ENCODE peak calls at places on chromosomes 5 and 9, in five cellular contexts. U is cardiac fibroblast; I is GM23248; K is CD4-positive, alpha-beta memory T cell; H is stomach. X is an unnamed sample.
A peak's percentile ranks its signal among the peaks of the same experiment; 100 is the strongest.

GRCh38 chr5:132269635-132270344 is 12.3 kb downstream of the PDLIM4 start:
- DNase-seq in U (no peak), I (peak; percentile 15), K (no peak), H (no peak), X (no peak)

GRCh38 chr9:112274600-112274999 is 58.8 kb downstream of the PTBP3 start:
- DNase-seq in U (no peak), I (no peak), K (no peak), H (no peak), X (no peak)

GRCh38 chr9:126618590-126619335 is 5.0 kb downstream of the LMX1B start:
- DNase-seq in U (no peak), I (no peak), K (no peak), H (no peak), X (no peak)

GRCh38 chr5:1910081-1910760 is 27.5 kb upstream of the IRX4 start:
- DNase-seq in U (no peak), I (no peak), K (no peak), H (no peak), X (no peak)

GRCh38 chr9:87810691-87811178 is 71.9 kb upstream of the SPATA31E1 start:
- DNase-seq in U (no peak), I (no peak), K (no peak), H (no peak), X (no peak)

GRCh38 chr9:2559212-2560152 is 62.1 kb upstream of the VLDLR start:
- DNase-seq in U (peak; percentile 98), I (peak; percentile 94), K (no peak), H (peak; percentile 63), X (no peak)

GRCh38 chr5:67095346-67095871 is 101.2 kb downstream of the CD180 start:
- DNase-seq in U (peak; percentile 85), I (peak; percentile 69), K (no peak), H (peak; percentile 63), X (no peak)

GRCh38 chr9:86324308-86324707 is 29.9 kb downstream of the TUT7 start:
- DNase-seq in U (peak; percentile 73), I (peak; percentile 85), K (no peak), H (no peak), X (no peak)

GRCh38 chr5:40356248-40356647 is 323.5 kb upstream of the PTGER4 start:
- DNase-seq in U (no peak), I (no peak), K (no peak), H (no peak), X (no peak)

GRCh38 chr9:128555180-128555721 is 2.9 kb downstream of the SPTAN1 start:
- DNase-seq in U (peak; percentile 76), I (peak; percentile 71), K (no peak), H (no peak), X (no peak)

GRCh38 chr5:69231851-69232250 is 2.8 kb upstream of the CDK7 start:
- DNase-seq in U (no peak), I (peak; percentile 83), K (no peak), H (no peak), X (no peak)

GRCh38 chr9:108743426-108743825 is 112.4 kb downstream of the ACTL7B start:
- DNase-seq in U (no peak), I (no peak), K (no peak), H (no peak), X (no peak)

GRCh38 chr9:127611796-127612790 is at the start of gene STXBP1:
- DNase-seq in U (peak; percentile 88), I (peak; percentile 91), K (peak; percentile 88), H (peak; percentile 91), X (peak; percentile 69)

GRCh38 chr5:1325870-1326546 is 18.9 kb downstream of the CLPTM1L start:
- DNase-seq in U (no peak), I (peak; percentile 49), K (no peak), H (no peak), X (no peak)

GRCh38 chr9:7298123-7298522 is 501.5 kb downstream of the DMAC1 start:
- DNase-seq in U (peak; percentile 15), I (no peak), K (no peak), H (no peak), X (no peak)

GRCh38 chr5:146409081-146409671 is 38.0 kb upstream of the TCERG1 start:
- DNase-seq in U (no peak), I (peak; percentile 59), K (no peak), H (no peak), X (no peak)

GRCh38 chr9:127779136-127779981 is 893 bp upstream of the SH2D3C start:
- DNase-seq in U (peak; percentile 45), I (peak; percentile 35), K (no peak), H (no peak), X (no peak)

GRCh38 chr5:31271567-31271966 is 78.1 kb downstream of the CDH6 start:
- DNase-seq in U (no peak), I (no peak), K (no peak), H (no peak), X (no peak)

GRCh38 chr5:31270396-31270795 is 76.9 kb downstream of the CDH6 start:
- DNase-seq in U (peak; percentile 28), I (peak; percentile 32), K (no peak), H (no peak), X (peak; percentile 28)

GRCh38 chr5:31269259-31269658 is 75.8 kb downstream of the CDH6 start:
- DNase-seq in U (no peak), I (no peak), K (no peak), H (no peak), X (no peak)

GRCh38 chr5:31273631-31274378 is 80.3 kb downstream of the CDH6 start:
- DNase-seq in U (peak; percentile 5), I (no peak), K (no peak), H (no peak), X (no peak)

DNA sequence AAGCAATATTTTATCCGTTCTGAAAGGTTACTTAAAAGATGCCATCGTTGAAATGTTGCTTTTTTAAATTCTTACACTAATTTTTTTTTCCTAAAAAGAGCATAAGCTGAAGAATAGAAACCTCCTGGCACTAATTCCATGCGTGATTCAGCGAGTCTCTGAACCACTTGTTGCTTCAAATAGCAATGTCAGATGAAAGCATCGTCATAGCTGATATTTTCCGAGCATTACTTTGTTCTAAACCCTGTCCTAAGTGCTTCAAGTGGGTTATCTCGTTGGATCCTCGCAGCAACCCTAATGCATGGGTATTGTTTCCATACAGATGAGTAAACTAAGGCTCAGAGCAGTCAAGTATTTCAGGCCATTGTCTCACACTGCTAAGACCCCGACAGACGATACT is 79.7 kb downstream of the CDH6 start:
- DNase-seq in U (no peak), I (no peak), K (no peak), H (no peak), X (no peak)
- H3K4me3 ChIP-seq in U (no peak overlapping the region), I (peak overlapping the region; percentile 75), K (no peak overlapping the region), H (no peak overlapping the region), X (no peak overlapping the region)

GRCh38 chr5:159324097-159324760 is 6.1 kb downstream of the IL12B start:
- DNase-seq in U (peak; percentile 24), I (peak; percentile 88), K (no peak), H (no peak), X (no peak)

GRCh38 chr5:159332800-159333563 is 2.7 kb upstream of the IL12B start:
- DNase-seq in U (no peak), I (no peak), K (no peak), H (no peak), X (no peak)

GRCh38 chr5:159331099-159331973 is 1.0 kb upstream of the IL12B start:
- DNase-seq in U (peak; percentile 54), I (peak; percentile 62), K (peak; percentile 79), H (peak; percentile 68), X (no peak)

GRCh38 chr5:159324986-159325385 is 5.3 kb downstream of the IL12B start:
- DNase-seq in U (no peak), I (no peak), K (no peak), H (no peak), X (no peak)

DNA sequence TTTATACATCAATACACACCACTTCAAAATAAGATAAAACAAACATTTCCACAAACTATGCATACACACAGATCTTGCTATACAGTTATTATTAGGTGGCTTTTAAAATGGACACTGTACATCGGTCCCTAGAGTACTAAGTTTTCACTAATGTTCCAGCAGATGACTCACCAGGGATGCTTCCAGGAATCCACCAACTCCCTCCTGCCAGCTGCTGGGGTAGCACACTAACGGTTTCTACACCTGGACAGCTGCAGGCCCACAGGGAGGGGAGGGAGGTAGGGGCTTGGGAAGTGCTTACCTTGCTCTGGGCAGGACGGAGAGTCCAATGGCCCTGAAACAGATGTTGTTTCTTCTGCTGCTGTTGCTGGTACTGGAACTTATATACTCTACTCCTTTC is at the start of gene IL12B:
- DNase-seq in U (peak; percentile 14), I (peak; percentile 72), K (no peak), H (no peak), X (no peak)
- H3K4me3 ChIP-seq in U (peak within 1 kb of the TSS; percentile 49), I (peak within 1 kb of the TSS; percentile 71), K (no peak within 1 kb of the TSS), H (peak within 1 kb of the TSS; percentile 37), X (peak within 1 kb of the TSS; percentile 41)

GRCh38 chr9:133967024-133967741 is 24.9 kb downstream of the VAV2 start:
- DNase-seq in U (peak; percentile 14), I (no peak), K (no peak), H (no peak), X (no peak)

GRCh38 chr9:133970581-133970900 is 21.6 kb downstream of the VAV2 start:
- DNase-seq in U (no peak), I (no peak), K (no peak), H (no peak), X (no peak)

GRCh38 chr9:133969681-133970580 is 22.2 kb downstream of the VAV2 start:
- DNase-seq in U (no peak), I (no peak), K (no peak), H (no peak), X (no peak)

GRCh38 chr9:133968966-133969617 is 23.0 kb downstream of the VAV2 start:
- DNase-seq in U (no peak), I (no peak), K (no peak), H (no peak), X (no peak)

DNA sequence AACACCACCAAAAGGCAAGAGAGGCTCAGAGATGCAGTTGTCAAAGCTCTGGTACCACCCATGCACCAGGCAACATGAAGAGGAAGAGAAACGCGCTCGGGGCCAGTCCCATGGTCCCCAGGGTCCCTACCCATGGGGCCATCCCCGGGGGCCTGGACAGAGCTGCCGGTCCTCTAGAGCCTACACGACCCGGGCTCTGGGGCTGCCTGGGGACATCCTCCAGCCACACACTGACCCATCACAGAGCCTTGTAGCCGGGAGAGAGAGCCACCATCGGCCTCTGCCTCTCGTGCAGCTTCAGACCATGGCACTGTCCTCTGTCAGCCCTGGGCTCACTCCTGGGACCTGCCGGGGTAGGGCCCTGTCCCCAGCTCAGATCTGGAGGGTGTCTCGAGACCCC is 23.7 kb downstream of the VAV2 start:
- DNase-seq in U (no peak), I (no peak), K (no peak), H (no peak), X (no peak)
- H3K4me3 ChIP-seq in U (no peak overlapping the region), I (no peak overlapping the region), K (no peak overlapping the region), H (no peak overlapping the region), X (no peak overlapping the region)

DNA sequence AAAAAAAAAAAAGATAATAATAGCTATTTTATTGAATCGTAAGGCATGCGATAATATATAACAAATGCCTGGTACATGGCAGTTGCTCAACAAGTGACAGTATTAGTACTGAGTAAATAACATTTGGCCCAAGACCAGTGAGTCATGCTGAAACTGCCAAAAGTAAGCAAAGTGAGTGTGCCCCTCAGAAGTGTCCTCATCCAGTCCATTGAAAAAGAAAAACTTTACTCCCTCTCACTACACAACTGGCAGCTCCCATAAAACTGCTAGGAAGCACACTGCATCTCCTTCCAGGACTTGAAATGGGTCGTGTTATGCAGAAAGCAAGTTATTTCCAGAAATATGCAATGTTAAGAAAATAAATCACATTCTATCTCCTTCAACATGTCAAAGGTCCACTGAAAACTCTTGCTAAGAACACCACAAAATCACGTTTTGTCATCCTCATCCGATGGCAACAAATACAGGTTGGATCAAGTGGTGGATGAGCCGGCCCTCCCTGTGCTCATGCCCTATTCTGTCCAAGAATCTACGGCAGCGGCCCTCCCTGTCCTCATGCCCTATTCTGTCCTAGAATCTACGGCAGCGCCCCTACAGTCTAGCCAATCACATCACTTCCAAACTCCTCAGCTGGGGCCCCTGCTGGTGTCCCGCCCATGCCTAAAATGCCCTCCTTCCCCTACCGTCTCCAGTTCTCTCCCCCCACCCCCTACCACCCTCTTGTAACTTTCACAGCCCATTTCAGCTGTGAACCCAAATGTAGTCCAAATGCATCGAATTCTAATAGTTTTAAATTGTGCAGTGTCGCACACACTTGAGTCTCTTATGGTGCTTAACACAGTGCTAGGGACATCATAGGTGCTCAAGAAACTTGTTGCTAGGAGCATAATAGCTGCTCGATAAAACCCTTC is 12.5 kb downstream of the PTCH1 start:
- DNase-seq in U (peak; percentile 51), I (peak; percentile 84), K (no peak), H (no peak), X (no peak)
- H3K4me3 ChIP-seq in U (no peak overlapping the region), I (peak overlapping the region; percentile 93), K (no peak overlapping the region), H (peak overlapping the region; percentile 85), X (no peak overlapping the region)

X was measured in Jurkat, Clone E6-1.